ENCODE peak calls at places on chromosome 14, in five cellular contexts. One of them, this sample, is unnamed.
A peak's percentile ranks its signal among the peaks of the same experiment; 100 is the strongest.

GRCh38 chr14:77488558-77488957 is 10.1 kb downstream of the ISM2 start:
- DNase-seq in left ventricle myocardium inferior: no peak
- DNase-seq in GM23248: no peak
- DNase-seq in naive thymus-derived CD4-positive, alpha-beta T cell: no peak
- DNase-seq in mucosa of descending colon: no peak
- DNase-seq in this sample: peak; percentile 10

GRCh38 chr14:66696326-66696725 is 188.4 kb downstream of the GPHN start:
- DNase-seq in left ventricle myocardium inferior: no peak
- DNase-seq in GM23248: no peak
- DNase-seq in naive thymus-derived CD4-positive, alpha-beta T cell: no peak
- DNase-seq in mucosa of descending colon: no peak
- DNase-seq in this sample: no peak

GRCh38 chr14:35366521-35366976 is 38.0 kb downstream of the NFKBIA start:
- DNase-seq in left ventricle myocardium inferior: no peak
- DNase-seq in GM23248: no peak
- DNase-seq in naive thymus-derived CD4-positive, alpha-beta T cell: no peak
- DNase-seq in mucosa of descending colon: no peak
- DNase-seq in this sample: no peak

GRCh38 chr14:64176330-64176729 is 117.8 kb downstream of the ESR2 start:
- DNase-seq in left ventricle myocardium inferior: no peak
- DNase-seq in GM23248: no peak
- DNase-seq in naive thymus-derived CD4-positive, alpha-beta T cell: no peak
- DNase-seq in mucosa of descending colon: no peak
- DNase-seq in this sample: no peak

GRCh38 chr14:30874120-30874998 is at the start of gene COCH:
- DNase-seq in left ventricle myocardium inferior: peak; percentile 31
- DNase-seq in GM23248: peak; percentile 16
- DNase-seq in naive thymus-derived CD4-positive, alpha-beta T cell: peak; percentile 20
- DNase-seq in mucosa of descending colon: peak; percentile 26
- DNase-seq in this sample: peak; percentile 81

GRCh38 chr14:100106260-100106659 is 41.0 kb downstream of the EVL start:
- DNase-seq in left ventricle myocardium inferior: no peak
- DNase-seq in GM23248: no peak
- DNase-seq in naive thymus-derived CD4-positive, alpha-beta T cell: peak; percentile 69
- DNase-seq in mucosa of descending colon: no peak
- DNase-seq in this sample: no peak

GRCh38 chr14:61933021-61933420 is 170.8 kb downstream of the SNAPC1 start:
- DNase-seq in left ventricle myocardium inferior: no peak
- DNase-seq in GM23248: no peak
- DNase-seq in naive thymus-derived CD4-positive, alpha-beta T cell: no peak
- DNase-seq in mucosa of descending colon: no peak
- DNase-seq in this sample: no peak

GRCh38 chr14:21711360-21711961 is 37.8 kb upstream of the OR4E1 start:
- DNase-seq in left ventricle myocardium inferior: no peak
- DNase-seq in GM23248: peak; percentile 62
- DNase-seq in naive thymus-derived CD4-positive, alpha-beta T cell: peak; percentile 42
- DNase-seq in mucosa of descending colon: peak; percentile 65
- DNase-seq in this sample: no peak

GRCh38 chr14:36271939-36272907 is 48.2 kb downstream of the MBIP start:
- DNase-seq in left ventricle myocardium inferior: no peak
- DNase-seq in GM23248: peak; percentile 33
- DNase-seq in naive thymus-derived CD4-positive, alpha-beta T cell: peak; percentile 1
- DNase-seq in mucosa of descending colon: peak; percentile 43
- DNase-seq in this sample: no peak

GRCh38 chr14:87000071-87000470 is 992.9 kb downstream of the GALC start:
- DNase-seq in left ventricle myocardium inferior: no peak
- DNase-seq in GM23248: peak; percentile 2
- DNase-seq in naive thymus-derived CD4-positive, alpha-beta T cell: no peak
- DNase-seq in mucosa of descending colon: no peak
- DNase-seq in this sample: no peak

GRCh38 chr14:88630565-88630964 is 67.7 kb downstream of the ZC3H14 start:
- DNase-seq in left ventricle myocardium inferior: no peak
- DNase-seq in GM23248: peak; percentile 5
- DNase-seq in naive thymus-derived CD4-positive, alpha-beta T cell: no peak
- DNase-seq in mucosa of descending colon: no peak
- DNase-seq in this sample: no peak

GRCh38 chr14:31902002-31902401 is 175.1 kb upstream of the ARHGAP5 start:
- DNase-seq in left ventricle myocardium inferior: no peak
- DNase-seq in GM23248: no peak
- DNase-seq in naive thymus-derived CD4-positive, alpha-beta T cell: no peak
- DNase-seq in mucosa of descending colon: no peak
- DNase-seq in this sample: no peak

GRCh38 chr14:60222820-60223219 is 26.2 kb upstream of the PPM1A start:
- DNase-seq in left ventricle myocardium inferior: peak; percentile 79
- DNase-seq in GM23248: no peak
- DNase-seq in naive thymus-derived CD4-positive, alpha-beta T cell: no peak
- DNase-seq in mucosa of descending colon: no peak
- DNase-seq in this sample: no peak

GRCh38 chr14:50000215-50001145 is 107.6 kb downstream of the ARF6 start:
- DNase-seq in left ventricle myocardium inferior: peak; percentile 47
- DNase-seq in GM23248: peak; percentile 95
- DNase-seq in naive thymus-derived CD4-positive, alpha-beta T cell: peak; percentile 63
- DNase-seq in mucosa of descending colon: peak; percentile 72
- DNase-seq in this sample: peak; percentile 92

GRCh38 chr14:97994020-97994531 is 1196.9 kb downstream of the VRK1 start:
- DNase-seq in left ventricle myocardium inferior: no peak
- DNase-seq in GM23248: no peak
- DNase-seq in naive thymus-derived CD4-positive, alpha-beta T cell: peak; percentile 79
- DNase-seq in mucosa of descending colon: no peak
- DNase-seq in this sample: no peak

GRCh38 chr14:48398675-48399282 is 723.4 kb upstream of the MDGA2 start:
- DNase-seq in left ventricle myocardium inferior: no peak
- DNase-seq in GM23248: peak; percentile 45
- DNase-seq in naive thymus-derived CD4-positive, alpha-beta T cell: no peak
- DNase-seq in mucosa of descending colon: peak; percentile 15
- DNase-seq in this sample: no peak

GRCh38 chr14:29814153-29815057 is 113.2 kb downstream of the PRKD1 start:
- DNase-seq in left ventricle myocardium inferior: peak; percentile 74
- DNase-seq in GM23248: no peak
- DNase-seq in naive thymus-derived CD4-positive, alpha-beta T cell: no peak
- DNase-seq in mucosa of descending colon: no peak
- DNase-seq in this sample: no peak

GRCh38 chr14:33943081-33943480 is 7.8 kb downstream of the EGLN3 start:
- DNase-seq in left ventricle myocardium inferior: no peak
- DNase-seq in GM23248: no peak
- DNase-seq in naive thymus-derived CD4-positive, alpha-beta T cell: no peak
- DNase-seq in mucosa of descending colon: peak; percentile 57
- DNase-seq in this sample: no peak

GRCh38 chr14:77991128-77991772 is 178.9 kb upstream of the NRXN3 start:
- DNase-seq in left ventricle myocardium inferior: no peak
- DNase-seq in GM23248: no peak
- DNase-seq in naive thymus-derived CD4-positive, alpha-beta T cell: no peak
- DNase-seq in mucosa of descending colon: no peak
- DNase-seq in this sample: no peak

GRCh38 chr14:33307691-33308369 is 369.2 kb downstream of the NPAS3 start:
- DNase-seq in left ventricle myocardium inferior: no peak
- DNase-seq in GM23248: peak; percentile 91
- DNase-seq in naive thymus-derived CD4-positive, alpha-beta T cell: no peak
- DNase-seq in mucosa of descending colon: no peak
- DNase-seq in this sample: no peak

GRCh38 chr14:63573579-63573978 is 30.4 kb upstream of the PPP2R5E start:
- DNase-seq in left ventricle myocardium inferior: no peak
- DNase-seq in GM23248: peak; percentile 23
- DNase-seq in naive thymus-derived CD4-positive, alpha-beta T cell: no peak
- DNase-seq in mucosa of descending colon: no peak
- DNase-seq in this sample: no peak

GRCh38 chr14:68771631-68772030 is 21.2 kb downstream of the ZFP36L1 start:
- DNase-seq in left ventricle myocardium inferior: peak; percentile 56
- DNase-seq in GM23248: no peak
- DNase-seq in naive thymus-derived CD4-positive, alpha-beta T cell: peak; percentile 34
- DNase-seq in mucosa of descending colon: peak; percentile 27
- DNase-seq in this sample: no peak
- H3K4me1 ChIP-seq in left ventricle myocardium inferior: peaks cover 29% of the 10 kb centered on the region
- H3K4me1 ChIP-seq in GM23248: peaks cover 9% of the 10 kb centered on the region
- H3K4me1 ChIP-seq in naive thymus-derived CD4-positive, alpha-beta T cell: no peaks in the 10 kb centered on the region
- H3K4me1 ChIP-seq in mucosa of descending colon: no peaks in the 10 kb centered on the region
- H3K4me1 ChIP-seq in this sample: peaks cover 39% of the 10 kb centered on the region

DNA sequence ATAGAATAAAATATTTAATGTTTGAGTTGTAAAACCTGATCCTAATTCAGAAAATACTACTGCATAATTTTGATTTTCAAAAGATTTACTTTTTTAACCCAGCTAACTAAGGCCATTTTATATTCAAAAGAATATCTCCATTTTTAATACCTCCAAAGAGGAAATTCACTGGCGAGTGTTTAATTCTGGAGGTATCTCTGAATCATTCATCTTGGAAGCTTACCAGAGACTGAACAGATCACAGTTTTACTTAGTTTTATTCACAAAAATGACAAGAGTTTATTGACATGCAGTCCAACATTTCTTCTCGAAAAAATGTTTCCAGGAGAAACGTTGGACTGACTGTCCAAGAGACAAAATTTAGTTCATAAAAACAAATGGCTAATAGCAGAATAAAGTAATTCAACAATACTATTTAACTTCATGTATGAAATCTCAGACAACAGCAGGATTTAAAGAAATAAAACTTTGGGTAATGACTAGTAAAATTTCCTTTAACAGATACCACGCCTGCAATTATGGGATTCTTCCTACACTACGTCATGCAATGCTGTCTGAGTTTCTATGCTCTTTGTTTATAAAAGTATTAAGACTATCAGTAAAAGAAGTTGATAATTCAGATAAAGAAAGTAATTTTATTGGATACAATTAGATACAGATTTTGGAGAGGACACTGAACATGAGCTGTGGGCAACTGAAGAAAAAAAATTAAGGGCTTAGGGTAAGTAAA is 308.6 kb upstream of the LRFN5 start:
- DNase-seq in left ventricle myocardium inferior: no peak
- DNase-seq in GM23248: peak; percentile 16
- DNase-seq in naive thymus-derived CD4-positive, alpha-beta T cell: no peak
- DNase-seq in mucosa of descending colon: no peak
- DNase-seq in this sample: no peak
- H3K9me3 ChIP-seq in left ventricle myocardium inferior: no peaks in the 10 kb centered on the region
- H3K9me3 ChIP-seq in GM23248: no peaks in the 10 kb centered on the region
- H3K9me3 ChIP-seq in naive thymus-derived CD4-positive, alpha-beta T cell: no peaks in the 10 kb centered on the region
- H3K9me3 ChIP-seq in mucosa of descending colon: peaks cover 16% of the 10 kb centered on the region
- H3K9me3 ChIP-seq in this sample: no peaks in the 10 kb centered on the region

DNA sequence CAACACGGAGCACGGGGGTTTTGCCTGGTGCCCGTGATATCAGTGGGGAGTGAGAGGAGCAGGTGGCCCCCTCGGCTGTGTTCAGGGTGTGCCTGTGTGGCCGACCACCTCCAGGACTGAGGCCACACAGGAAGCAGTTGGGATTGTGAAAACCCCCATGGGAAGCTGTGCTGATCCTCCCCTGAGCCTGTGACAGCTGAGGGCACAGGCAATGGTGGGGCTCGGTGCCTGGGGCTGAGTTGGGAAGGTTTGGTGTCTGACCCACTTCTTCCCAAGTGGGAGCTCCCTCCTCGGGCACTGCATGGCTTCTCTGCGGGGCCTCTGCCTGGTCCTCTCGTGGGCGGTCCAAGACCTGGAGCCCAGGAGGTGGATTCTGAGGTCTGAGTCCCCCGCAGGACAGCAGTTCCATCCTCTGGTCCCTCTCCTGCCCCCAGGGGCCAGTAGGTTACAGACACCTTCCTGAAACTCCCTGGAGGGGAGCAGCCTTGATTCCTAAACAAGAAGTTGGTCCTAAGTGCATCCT is 17.9 kb downstream of the PACS2 start:
- DNase-seq in left ventricle myocardium inferior: no peak
- DNase-seq in GM23248: no peak
- DNase-seq in naive thymus-derived CD4-positive, alpha-beta T cell: no peak
- DNase-seq in mucosa of descending colon: no peak
- DNase-seq in this sample: peak; percentile 67
- H3K4me1 ChIP-seq in left ventricle myocardium inferior: peaks cover 94% of the 10 kb centered on the region
- H3K4me1 ChIP-seq in GM23248: peaks cover 13% of the 10 kb centered on the region
- H3K4me1 ChIP-seq in naive thymus-derived CD4-positive, alpha-beta T cell: no peaks in the 10 kb centered on the region
- H3K4me1 ChIP-seq in mucosa of descending colon: no peaks in the 10 kb centered on the region
- H3K4me1 ChIP-seq in this sample: peaks cover 99% of the 10 kb centered on the region

GRCh38 chr14:70943838-70944237 is 36.6 kb downstream of the PCNX1 start:
- DNase-seq in left ventricle myocardium inferior: no peak
- DNase-seq in GM23248: no peak
- DNase-seq in naive thymus-derived CD4-positive, alpha-beta T cell: no peak
- DNase-seq in mucosa of descending colon: no peak
- DNase-seq in this sample: no peak

GRCh38 chr14:70947739-70948138 is 40.5 kb downstream of the PCNX1 start:
- DNase-seq in left ventricle myocardium inferior: no peak
- DNase-seq in GM23248: no peak
- DNase-seq in naive thymus-derived CD4-positive, alpha-beta T cell: no peak
- DNase-seq in mucosa of descending colon: no peak
- DNase-seq in this sample: no peak

DNA sequence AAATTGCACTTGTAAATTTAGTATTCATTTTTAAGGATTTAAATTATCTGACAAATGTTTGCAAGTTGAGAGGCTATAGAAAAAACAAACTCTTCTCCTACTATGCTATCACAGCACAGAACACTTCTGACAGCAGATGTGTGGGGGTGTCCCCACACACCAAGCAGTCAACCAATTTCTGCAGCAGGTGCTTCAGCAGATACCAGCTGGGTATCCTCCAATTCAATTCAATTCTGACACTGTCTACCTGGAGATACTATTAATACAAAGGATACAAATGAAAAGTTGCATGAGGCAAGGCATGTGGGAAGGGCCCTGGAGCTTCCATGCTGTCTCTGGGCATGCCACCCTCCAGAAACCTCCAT is 35.1 kb downstream of the PCNX1 start:
- DNase-seq in left ventricle myocardium inferior: no peak
- DNase-seq in GM23248: no peak
- DNase-seq in naive thymus-derived CD4-positive, alpha-beta T cell: no peak
- DNase-seq in mucosa of descending colon: no peak
- DNase-seq in this sample: no peak
- H3K9me3 ChIP-seq in left ventricle myocardium inferior: peaks cover 46% of the 10 kb centered on the region
- H3K9me3 ChIP-seq in GM23248: no peaks in the 10 kb centered on the region
- H3K9me3 ChIP-seq in naive thymus-derived CD4-positive, alpha-beta T cell: peaks cover 21% of the 10 kb centered on the region
- H3K9me3 ChIP-seq in mucosa of descending colon: peaks cover 21% of the 10 kb centered on the region
- H3K9me3 ChIP-seq in this sample: peaks cover 21% of the 10 kb centered on the region

DNA sequence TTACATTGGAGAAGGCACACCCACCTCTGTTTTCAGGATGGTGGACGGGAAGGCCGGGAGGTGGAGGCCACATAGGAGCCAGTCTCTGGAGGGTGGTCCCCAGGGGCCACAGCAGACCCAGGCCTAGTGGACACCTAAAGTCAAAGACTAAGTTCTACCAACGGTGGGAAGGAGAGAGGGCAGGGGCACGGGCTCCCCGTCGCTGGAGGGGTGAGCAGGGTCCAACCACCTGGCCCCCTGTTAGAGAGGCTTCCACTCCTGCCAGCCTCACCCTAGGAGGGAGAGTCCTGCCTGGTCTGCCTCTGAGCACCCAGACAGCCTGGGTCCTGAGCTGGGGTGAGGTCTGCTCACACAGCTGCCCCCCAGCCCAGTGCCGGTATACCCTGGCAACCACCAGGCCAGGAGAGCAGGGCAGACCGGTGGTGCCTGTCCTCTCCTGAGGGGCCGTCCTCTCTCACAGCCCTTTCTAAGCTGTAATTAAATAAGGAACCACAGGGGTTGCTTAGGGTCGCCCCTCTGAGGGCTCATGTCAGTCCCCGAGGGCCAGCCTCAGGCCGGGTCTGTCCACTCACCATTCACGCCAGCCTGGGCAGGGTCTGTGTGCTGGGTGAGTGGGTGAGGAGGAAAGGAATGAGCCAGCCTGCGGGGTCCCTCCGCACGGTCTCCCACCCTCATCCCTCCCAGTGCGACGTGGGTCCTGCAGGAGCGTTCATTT is 2.3 kb downstream of the INF2 start:
- DNase-seq in left ventricle myocardium inferior: no peak
- DNase-seq in GM23248: no peak
- DNase-seq in naive thymus-derived CD4-positive, alpha-beta T cell: no peak
- DNase-seq in mucosa of descending colon: no peak
- DNase-seq in this sample: no peak
- H3K4me1 ChIP-seq in left ventricle myocardium inferior: peaks cover 98% of the 10 kb centered on the region
- H3K4me1 ChIP-seq in GM23248: peaks cover 16% of the 10 kb centered on the region
- H3K4me1 ChIP-seq in naive thymus-derived CD4-positive, alpha-beta T cell: peaks cover 23% of the 10 kb centered on the region
- H3K4me1 ChIP-seq in mucosa of descending colon: peaks cover 59% of the 10 kb centered on the region
- H3K4me1 ChIP-seq in this sample: peaks cover 99% of the 10 kb centered on the region